ENCODE peak calls at places on chromosomes 16 and 17, in eight cellular contexts. P, J, U, M, S, E, C and H are unnamed samples.

GRCh38 chr17:59074494-59074893 is 32.2 kb downstream of the TRIM37 start:
- DNase-seq in P (no peak), J (peak), U (peak), M (no peak), S (no peak), E (peak), C (peak), H (no peak)

GRCh38 chr17:78865682-78866390 is 25.2 kb upstream of the USP36 start:
- DNase-seq in P (peak), J (peak), U (peak), M (peak), S (peak), E (peak), C (no peak), H (peak)

GRCh38 chr17:78359216-78359935 is 501 bp downstream of the SOCS3 start:
- DNase-seq in P (no peak), J (no peak), U (peak), M (peak), S (no peak), E (peak), C (no peak), H (no peak)

GRCh38 chr16:24853830-24854229 is 8.1 kb downstream of the SLC5A11 start:
- DNase-seq in P (peak), J (peak), U (no peak), M (peak), S (no peak), E (peak), C (peak), H (peak)

GRCh38 chr17:59837362-59838195 is 55.2 kb downstream of the TUBD1 start:
- DNase-seq in P (no peak), J (peak), U (peak), M (peak), S (peak), E (peak), C (peak), H (peak)

GRCh38 chr16:23952128-23953041 is 116.6 kb downstream of the PRKCB start:
- DNase-seq in P (no peak), J (no peak), U (no peak), M (no peak), S (peak), E (no peak), C (peak), H (no peak)

GRCh38 chr17:80855968-80856862 is 135.4 kb upstream of the CHMP6 start:
- DNase-seq in P (peak), J (peak), U (peak), M (no peak), S (peak), E (peak), C (peak), H (no peak)

GRCh38 chr17:75012320-75013076 is at the start of gene MRPL58:
- DNase-seq in P (peak), J (peak), U (peak), M (peak), S (peak), E (peak), C (no peak), H (peak)

GRCh38 chr16:4691666-4692412 is 1.5 kb upstream of the NUDT16L1 start:
- DNase-seq in P (peak), J (no peak), U (no peak), M (peak), S (no peak), E (no peak), C (no peak), H (no peak)

GRCh38 chr17:41403409-41404023 is 6.1 kb upstream of the KRT31 start:
- DNase-seq in P (no peak), J (no peak), U (no peak), M (no peak), S (no peak), E (peak), C (no peak), H (no peak)

GRCh38 chr17:35617505-35617904 is 30.4 kb downstream of the AP2B1 start:
- DNase-seq in P (no peak), J (no peak), U (no peak), M (no peak), S (no peak), E (no peak), C (no peak), H (no peak)

GRCh38 chr17:13746379-13746778 is 144.7 kb upstream of the HS3ST3A1 start:
- DNase-seq in P (peak), J (no peak), U (no peak), M (no peak), S (no peak), E (no peak), C (no peak), H (no peak)

GRCh38 chr16:81485824-81486554 is 41.4 kb downstream of the CMIP start:
- DNase-seq in P (no peak), J (no peak), U (no peak), M (peak), S (no peak), E (no peak), C (peak), H (no peak)

GRCh38 chr17:45149669-45150603 is 1.7 kb downstream of the HEXIM1 start:
- DNase-seq in P (peak), J (peak), U (no peak), M (peak), S (peak), E (peak), C (no peak), H (peak)

GRCh38 chr16:69432069-69432468 is 7.7 kb downstream of the CYB5B start:
- DNase-seq in P (no peak), J (no peak), U (no peak), M (no peak), S (no peak), E (no peak), C (no peak), H (no peak)

GRCh38 chr17:2123467-2124251 is 68.8 kb downstream of the HIC1 start:
- DNase-seq in P (no peak), J (peak), U (no peak), M (peak), S (no peak), E (no peak), C (no peak), H (no peak)

GRCh38 chr16:31508706-31509523 is 724 bp upstream of the RUSF1 start:
- DNase-seq in P (no peak), J (peak), U (no peak), M (no peak), S (no peak), E (peak), C (no peak), H (no peak)

GRCh38 chr17:41518789-41519449 is at the start of gene KRT15:
- DNase-seq in P (no peak), J (peak), U (no peak), M (no peak), S (no peak), E (no peak), C (no peak), H (peak)

GRCh38 chr17:77454560-77455095 is 313.9 kb downstream of the SEC14L1 start:
- DNase-seq in P (no peak), J (no peak), U (no peak), M (no peak), S (no peak), E (no peak), C (no peak), H (no peak)

GRCh38 chr16:54212893-54213292 is 73.7 kb downstream of the IRX3 start:
- DNase-seq in P (no peak), J (no peak), U (no peak), M (no peak), S (no peak), E (no peak), C (no peak), H (no peak)

GRCh38 chr16:67431077-67431804 is at the start of gene HSD11B2:
- DNase-seq in P (no peak), J (peak), U (peak), M (peak), S (peak), E (peak), C (peak), H (peak)

GRCh38 chr16:74984194-74984669 is 691 bp downstream of the WDR59 start:
- DNase-seq in P (no peak), J (no peak), U (peak), M (no peak), S (peak), E (no peak), C (no peak), H (no peak)

GRCh38 chr16:2511996-2512919 is 1.5 kb upstream of the ATP6V0C start:
- DNase-seq in P (no peak), J (no peak), U (no peak), M (no peak), S (no peak), E (no peak), C (no peak), H (no peak)

GRCh38 chr17:81499601-81499970 is 13.0 kb downstream of the ACTG1 start:
- DNase-seq in P (no peak), J (no peak), U (no peak), M (no peak), S (no peak), E (no peak), C (no peak), H (no peak)

GRCh38 chr16:69371564-69371963 is 14.2 kb downstream of the TERF2 start:
- DNase-seq in P (no peak), J (no peak), U (no peak), M (no peak), S (no peak), E (no peak), C (no peak), H (no peak)

GRCh38 chr16:10745856-10746255 is 2.2 kb downstream of the NUBP1 start:
- DNase-seq in P (no peak), J (no peak), U (no peak), M (no peak), S (no peak), E (no peak), C (no peak), H (no peak)

GRCh38 chr17:75683467-75684041 is 16.4 kb downstream of the SAP30BP start:
- DNase-seq in P (no peak), J (peak), U (peak), M (no peak), S (no peak), E (peak), C (peak), H (no peak)

GRCh38 chr16:89434490-89434889 is 55.9 kb downstream of the ANKRD11 start:
- DNase-seq in P (no peak), J (no peak), U (no peak), M (no peak), S (no peak), E (no peak), C (no peak), H (no peak)

GRCh38 chr17:77285594-77286390 is 145.0 kb downstream of the SEC14L1 start:
- DNase-seq in P (peak), J (peak), U (peak), M (peak), S (no peak), E (peak), C (peak), H (peak)

GRCh38 chr16:66275795-66276428 is 90.6 kb upstream of the CDH5 start:
- DNase-seq in P (no peak), J (peak), U (peak), M (no peak), S (no peak), E (peak), C (no peak), H (no peak)

GRCh38 chr17:63550816-63551639 is 751 bp downstream of the DCAF7 start:
- DNase-seq in P (no peak), J (peak), U (no peak), M (no peak), S (peak), E (peak), C (peak), H (no peak)